ENCODE peak calls at places on chromosome 15, in six cellular contexts. One of them, this sample, is unnamed.

GRCh38 chr15:25689592-25689991 is 173.5 kb downstream of the ATP10A start:
- DNase-seq in sigmoid colon: peak; percentile 53
- DNase-seq in lower lobe of right lung: no peak
- DNase-seq in transverse colon: no peak
- DNase-seq in colonic mucosa: no peak
- DNase-seq in cardiac muscle cell: no peak
- DNase-seq in this sample: no peak

GRCh38 chr15:95162069-95162468 is 930.7 kb downstream of the MCTP2 start:
- DNase-seq in sigmoid colon: no peak
- DNase-seq in lower lobe of right lung: no peak
- DNase-seq in transverse colon: no peak
- DNase-seq in colonic mucosa: no peak
- DNase-seq in cardiac muscle cell: peak; percentile 13
- DNase-seq in this sample: no peak

GRCh38 chr15:100986158-100986896 is 67.2 kb downstream of the LRRK1 start:
- DNase-seq in sigmoid colon: no peak
- DNase-seq in lower lobe of right lung: no peak
- DNase-seq in transverse colon: peak; percentile 77
- DNase-seq in colonic mucosa: peak; percentile 85
- DNase-seq in cardiac muscle cell: no peak
- DNase-seq in this sample: no peak

GRCh38 chr15:74957301-74958035 is 896 bp upstream of the RPP25 start:
- DNase-seq in sigmoid colon: peak; percentile 79
- DNase-seq in lower lobe of right lung: peak; percentile 78
- DNase-seq in transverse colon: peak; percentile 67
- DNase-seq in colonic mucosa: peak; percentile 69
- DNase-seq in cardiac muscle cell: peak; percentile 53
- DNase-seq in this sample: no peak

GRCh38 chr15:89937365-89938355 is 24.9 kb upstream of the ARPIN start:
- DNase-seq in sigmoid colon: no peak
- DNase-seq in lower lobe of right lung: no peak
- DNase-seq in transverse colon: no peak
- DNase-seq in colonic mucosa: no peak
- DNase-seq in cardiac muscle cell: no peak
- DNase-seq in this sample: no peak

GRCh38 chr15:100124936-100125626 is 216.7 kb downstream of the ADAMTS17 start:
- DNase-seq in sigmoid colon: no peak
- DNase-seq in lower lobe of right lung: no peak
- DNase-seq in transverse colon: no peak
- DNase-seq in colonic mucosa: no peak
- DNase-seq in cardiac muscle cell: no peak
- DNase-seq in this sample: peak; percentile 56

GRCh38 chr15:69895202-69895601 is 202.5 kb downstream of the TLE3 start:
- DNase-seq in sigmoid colon: no peak
- DNase-seq in lower lobe of right lung: no peak
- DNase-seq in transverse colon: no peak
- DNase-seq in colonic mucosa: no peak
- DNase-seq in cardiac muscle cell: no peak
- DNase-seq in this sample: no peak

GRCh38 chr15:66131200-66131599 is 122.3 kb downstream of the MEGF11 start:
- DNase-seq in sigmoid colon: no peak
- DNase-seq in lower lobe of right lung: no peak
- DNase-seq in transverse colon: no peak
- DNase-seq in colonic mucosa: no peak
- DNase-seq in cardiac muscle cell: no peak
- DNase-seq in this sample: no peak

GRCh38 chr15:88804257-88804656 is 1.0 kb downstream of the ACAN start:
- DNase-seq in sigmoid colon: no peak
- DNase-seq in lower lobe of right lung: no peak
- DNase-seq in transverse colon: no peak
- DNase-seq in colonic mucosa: no peak
- DNase-seq in cardiac muscle cell: no peak
- DNase-seq in this sample: no peak

GRCh38 chr15:100860829-100861510 is 18.7 kb upstream of the ALDH1A3 start:
- DNase-seq in sigmoid colon: peak; percentile 53
- DNase-seq in lower lobe of right lung: no peak
- DNase-seq in transverse colon: no peak
- DNase-seq in colonic mucosa: no peak
- DNase-seq in cardiac muscle cell: no peak
- DNase-seq in this sample: no peak

GRCh38 chr15:73026496-73027054 is 25.7 kb upstream of the NEO1 start:
- DNase-seq in sigmoid colon: no peak
- DNase-seq in lower lobe of right lung: no peak
- DNase-seq in transverse colon: no peak
- DNase-seq in colonic mucosa: no peak
- DNase-seq in cardiac muscle cell: no peak
- DNase-seq in this sample: no peak

GRCh38 chr15:74244818-74245341 is 8.8 kb downstream of the CCDC33 start:
- DNase-seq in sigmoid colon: no peak
- DNase-seq in lower lobe of right lung: no peak
- DNase-seq in transverse colon: no peak
- DNase-seq in colonic mucosa: no peak
- DNase-seq in cardiac muscle cell: no peak
- DNase-seq in this sample: no peak

GRCh38 chr15:77002954-77003912 is 8.3 kb downstream of the PSTPIP1 start:
- DNase-seq in sigmoid colon: peak; percentile 80
- DNase-seq in lower lobe of right lung: peak; percentile 86
- DNase-seq in transverse colon: peak; percentile 73
- DNase-seq in colonic mucosa: peak; percentile 47
- DNase-seq in cardiac muscle cell: no peak
- DNase-seq in this sample: no peak

GRCh38 chr15:98903377-98904018 is 104.1 kb downstream of the PGPEP1L start:
- DNase-seq in sigmoid colon: no peak
- DNase-seq in lower lobe of right lung: no peak
- DNase-seq in transverse colon: no peak
- DNase-seq in colonic mucosa: no peak
- DNase-seq in cardiac muscle cell: peak; percentile 49
- DNase-seq in this sample: no peak

GRCh38 chr15:47801522-47801921 is 84.2 kb downstream of the SEMA6D start:
- DNase-seq in sigmoid colon: no peak
- DNase-seq in lower lobe of right lung: no peak
- DNase-seq in transverse colon: no peak
- DNase-seq in colonic mucosa: no peak
- DNase-seq in cardiac muscle cell: no peak
- DNase-seq in this sample: no peak

GRCh38 chr15:41429003-41429890 is 12.4 kb downstream of the RTF1 start:
- DNase-seq in sigmoid colon: peak; percentile 13
- DNase-seq in lower lobe of right lung: no peak
- DNase-seq in transverse colon: peak; percentile 21
- DNase-seq in colonic mucosa: peak; percentile 23
- DNase-seq in cardiac muscle cell: peak; percentile 29
- DNase-seq in this sample: no peak

GRCh38 chr15:98505611-98506031 is 142.7 kb upstream of the IGF1R start:
- DNase-seq in sigmoid colon: peak; percentile 77
- DNase-seq in lower lobe of right lung: no peak
- DNase-seq in transverse colon: no peak
- DNase-seq in colonic mucosa: no peak
- DNase-seq in cardiac muscle cell: no peak
- DNase-seq in this sample: no peak

GRCh38 chr15:53359038-53359437 is 400.4 kb downstream of the WDR72 start:
- DNase-seq in sigmoid colon: no peak
- DNase-seq in lower lobe of right lung: no peak
- DNase-seq in transverse colon: no peak
- DNase-seq in colonic mucosa: no peak
- DNase-seq in cardiac muscle cell: no peak
- DNase-seq in this sample: no peak

GRCh38 chr15:36996538-36997181 is 103.7 kb downstream of the MEIS2 start:
- DNase-seq in sigmoid colon: no peak
- DNase-seq in lower lobe of right lung: no peak
- DNase-seq in transverse colon: no peak
- DNase-seq in colonic mucosa: no peak
- DNase-seq in cardiac muscle cell: no peak
- DNase-seq in this sample: no peak

GRCh38 chr15:31439328-31439727 is 112.7 kb downstream of the KLF13 start:
- DNase-seq in sigmoid colon: no peak
- DNase-seq in lower lobe of right lung: no peak
- DNase-seq in transverse colon: peak; percentile 66
- DNase-seq in colonic mucosa: peak; percentile 73
- DNase-seq in cardiac muscle cell: no peak
- DNase-seq in this sample: no peak

GRCh38 chr15:48555244-48555804 is 90.2 kb downstream of the FBN1 start:
- DNase-seq in sigmoid colon: no peak
- DNase-seq in lower lobe of right lung: no peak
- DNase-seq in transverse colon: no peak
- DNase-seq in colonic mucosa: no peak
- DNase-seq in cardiac muscle cell: peak; percentile 66
- DNase-seq in this sample: no peak

GRCh38 chr15:35697549-35698299 is 151.8 kb upstream of the DPH6 start:
- DNase-seq in sigmoid colon: no peak
- DNase-seq in lower lobe of right lung: no peak
- DNase-seq in transverse colon: peak; percentile 16
- DNase-seq in colonic mucosa: no peak
- DNase-seq in cardiac muscle cell: peak; percentile 70
- DNase-seq in this sample: no peak

GRCh38 chr15:80898040-80898439 is 91.6 kb downstream of the MESD start:
- DNase-seq in sigmoid colon: no peak
- DNase-seq in lower lobe of right lung: no peak
- DNase-seq in transverse colon: no peak
- DNase-seq in colonic mucosa: no peak
- DNase-seq in cardiac muscle cell: no peak
- DNase-seq in this sample: no peak

GRCh38 chr15:52227456-52227855 is 36.3 kb upstream of the GNB5 start:
- DNase-seq in sigmoid colon: peak; percentile 76
- DNase-seq in lower lobe of right lung: no peak
- DNase-seq in transverse colon: peak; percentile 77
- DNase-seq in colonic mucosa: peak; percentile 71
- DNase-seq in cardiac muscle cell: peak; percentile 88
- DNase-seq in this sample: no peak

GRCh38 chr15:57477736-57478522 is 101.6 kb downstream of the CGNL1 start:
- DNase-seq in sigmoid colon: no peak
- DNase-seq in lower lobe of right lung: no peak
- DNase-seq in transverse colon: no peak
- DNase-seq in colonic mucosa: no peak
- DNase-seq in cardiac muscle cell: no peak
- DNase-seq in this sample: no peak

GRCh38 chr15:57476533-57476975 is 100.2 kb downstream of the CGNL1 start:
- DNase-seq in sigmoid colon: no peak
- DNase-seq in lower lobe of right lung: no peak
- DNase-seq in transverse colon: no peak
- DNase-seq in colonic mucosa: no peak
- DNase-seq in cardiac muscle cell: peak; percentile 80
- DNase-seq in this sample: no peak

GRCh38 chr15:57481038-57481705 is 104.9 kb downstream of the CGNL1 start:
- DNase-seq in sigmoid colon: no peak
- DNase-seq in lower lobe of right lung: no peak
- DNase-seq in transverse colon: no peak
- DNase-seq in colonic mucosa: no peak
- DNase-seq in cardiac muscle cell: no peak
- DNase-seq in this sample: no peak

GRCh38 chr15:57479005-57479404 is 102.7 kb downstream of the CGNL1 start:
- DNase-seq in sigmoid colon: no peak
- DNase-seq in lower lobe of right lung: no peak
- DNase-seq in transverse colon: no peak
- DNase-seq in colonic mucosa: no peak
- DNase-seq in cardiac muscle cell: no peak
- DNase-seq in this sample: no peak
- H3K4me3 ChIP-seq in sigmoid colon: no peak overlapping the region
- H3K4me3 ChIP-seq in lower lobe of right lung: no peak overlapping the region
- H3K4me3 ChIP-seq in transverse colon: no peak overlapping the region
- H3K4me3 ChIP-seq in colonic mucosa: no peak overlapping the region
- H3K4me3 ChIP-seq in cardiac muscle cell: no peak overlapping the region
- H3K4me3 ChIP-seq in this sample: no peak overlapping the region

DNA sequence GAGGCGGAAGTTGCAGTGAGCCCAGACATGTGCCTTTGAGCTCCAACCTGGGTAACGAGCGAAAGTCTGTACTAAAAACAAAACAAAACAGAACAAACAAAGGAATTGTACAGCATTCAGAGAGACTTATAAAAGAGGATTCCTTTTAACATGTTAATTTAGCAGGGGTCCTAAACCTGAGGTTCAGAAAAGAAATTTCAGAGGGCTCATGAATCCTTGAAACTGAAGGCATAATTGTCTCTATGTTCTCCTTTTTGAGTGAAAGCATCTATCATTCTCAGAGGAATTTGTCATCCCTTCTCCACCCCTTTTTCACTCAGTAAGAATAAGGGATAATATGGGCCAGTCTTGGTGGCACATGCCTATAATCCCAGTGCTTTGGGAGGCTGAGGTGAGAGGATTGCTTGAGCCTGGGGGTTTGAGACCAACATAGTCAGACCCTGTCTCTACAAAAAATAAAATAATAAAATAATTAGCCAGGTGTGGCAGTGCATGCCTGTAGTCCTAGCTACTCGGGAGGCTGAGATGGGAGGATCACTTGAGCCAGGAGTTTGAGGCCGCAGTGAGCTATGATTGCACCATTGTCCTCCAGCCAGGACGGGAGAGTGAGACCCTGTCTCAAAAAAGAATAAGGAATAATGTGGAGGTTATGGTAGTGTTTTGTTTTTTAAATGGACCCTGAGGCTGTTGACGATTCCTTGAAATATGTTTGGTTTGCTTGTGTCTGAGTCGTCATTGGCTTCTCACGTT is 309.1 kb upstream of the C2CD4B start:
- DNase-seq in sigmoid colon: peak; percentile 38
- DNase-seq in lower lobe of right lung: no peak
- DNase-seq in transverse colon: no peak
- DNase-seq in colonic mucosa: no peak
- DNase-seq in cardiac muscle cell: no peak
- DNase-seq in this sample: no peak
- H3K27ac ChIP-seq in sigmoid colon: peak overlapping the region; percentile 80
- H3K27ac ChIP-seq in lower lobe of right lung: no peak overlapping the region
- H3K27ac ChIP-seq in transverse colon: peak overlapping the region; percentile 20
- H3K27ac ChIP-seq in colonic mucosa: no peak overlapping the region
- H3K27ac ChIP-seq in cardiac muscle cell: no peak overlapping the region
- H3K27ac ChIP-seq in this sample: peak overlapping the region; percentile 92

GRCh38 chr15:82864967-82865366 is 55.5 kb downstream of the WHAMM start:
- DNase-seq in sigmoid colon: no peak
- DNase-seq in lower lobe of right lung: no peak
- DNase-seq in transverse colon: no peak
- DNase-seq in colonic mucosa: no peak
- DNase-seq in cardiac muscle cell: no peak
- DNase-seq in this sample: no peak

GRCh38 chr15:82858932-82859331 is 49.5 kb downstream of the WHAMM start:
- DNase-seq in sigmoid colon: no peak
- DNase-seq in lower lobe of right lung: no peak
- DNase-seq in transverse colon: no peak
- DNase-seq in colonic mucosa: no peak
- DNase-seq in cardiac muscle cell: no peak
- DNase-seq in this sample: no peak

DNA sequence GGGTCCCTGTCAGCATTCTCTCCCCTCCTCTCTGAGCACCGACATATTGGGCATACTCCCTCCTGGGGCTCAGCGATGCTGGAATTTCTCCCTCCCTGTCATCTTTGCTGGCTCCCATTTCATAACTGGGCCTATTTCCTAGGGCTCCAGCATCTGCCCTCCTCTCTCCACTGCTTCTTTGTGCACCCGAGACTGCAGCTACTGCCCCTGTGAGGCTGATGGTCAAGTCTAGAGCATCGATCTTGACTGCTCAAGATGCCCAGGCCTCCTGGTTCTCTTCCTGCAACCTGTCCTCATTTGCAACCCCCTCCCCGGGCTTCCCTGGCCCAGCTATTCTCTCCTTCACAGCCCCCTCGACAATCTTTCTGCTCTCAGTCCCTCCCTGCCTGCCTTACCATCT is 53.5 kb downstream of the WHAMM start:
- DNase-seq in sigmoid colon: no peak
- DNase-seq in lower lobe of right lung: no peak
- DNase-seq in transverse colon: no peak
- DNase-seq in colonic mucosa: peak; percentile 9
- DNase-seq in cardiac muscle cell: no peak
- DNase-seq in this sample: no peak
- H3K4me3 ChIP-seq in sigmoid colon: no peak overlapping the region
- H3K4me3 ChIP-seq in lower lobe of right lung: no peak overlapping the region
- H3K4me3 ChIP-seq in transverse colon: no peak overlapping the region
- H3K4me3 ChIP-seq in colonic mucosa: no peak overlapping the region
- H3K4me3 ChIP-seq in cardiac muscle cell: no peak overlapping the region
- H3K4me3 ChIP-seq in this sample: no peak overlapping the region

GRCh38 chr15:38683382-38684242 is 119.0 kb upstream of the RASGRP1 start:
- DNase-seq in sigmoid colon: no peak
- DNase-seq in lower lobe of right lung: peak; percentile 53
- DNase-seq in transverse colon: peak; percentile 70
- DNase-seq in colonic mucosa: peak; percentile 65
- DNase-seq in cardiac muscle cell: peak; percentile 72
- DNase-seq in this sample: no peak
- H3K27ac ChIP-seq in sigmoid colon: no peak overlapping the region
- H3K27ac ChIP-seq in lower lobe of right lung: no peak overlapping the region
- H3K27ac ChIP-seq in transverse colon: no peak overlapping the region
- H3K27ac ChIP-seq in colonic mucosa: no peak overlapping the region
- H3K27ac ChIP-seq in cardiac muscle cell: no peak overlapping the region
- H3K27ac ChIP-seq in this sample: no peak overlapping the region